ENCODE peak calls at places on chromosomes 3 and 15, in nine cellular contexts. P, R, F, W, B, O, K, H and V are unnamed samples. For H3K9me3 and H3K36me3, the result is how much of the 10 kb centered on the place peaks cover.

GRCh38 chr3:50226888-50227389 is 9.1 kb upstream of the GNAI2 start:
- DNase-seq in P (no peak), R (peak), F (no peak), W (no peak), B (no peak), O (no peak), K (peak), H (no peak), V (peak)

GRCh38 chr3:195188530-195188917 is 82.4 kb downstream of the XXYLT1 start:
- DNase-seq in P (no peak), R (no peak), F (no peak), W (no peak), B (peak), O (no peak), K (no peak), H (no peak), V (no peak)

GRCh38 chr3:72475258-72476138 is 372.7 kb downstream of the SHQ1 start:
- DNase-seq in P (no peak), R (no peak), F (no peak), W (no peak), B (no peak), O (no peak), K (no peak), H (no peak), V (no peak)

GRCh38 chr3:109234300-109234699 is 82.0 kb downstream of the DPPA2 start:
- DNase-seq in P (peak), R (no peak), F (no peak), W (no peak), B (no peak), O (peak), K (no peak), H (no peak), V (no peak)

GRCh38 chr3:10432931-10433330 is 72.5 kb downstream of the ATP2B2 start:
- DNase-seq in P (no peak), R (peak), F (no peak), W (no peak), B (peak), O (no peak), K (no peak), H (no peak), V (no peak)

GRCh38 chr15:98713585-98714001 is 65.3 kb downstream of the IGF1R start:
- DNase-seq in P (no peak), R (no peak), F (no peak), W (peak), B (no peak), O (no peak), K (no peak), H (no peak), V (peak)

GRCh38 chr3:172221550-172221949 is 182.2 kb downstream of the FNDC3B start:
- DNase-seq in P (no peak), R (no peak), F (no peak), W (no peak), B (peak), O (no peak), K (no peak), H (no peak), V (no peak)

GRCh38 chr15:72222433-72222832 is 8.6 kb downstream of the PKM start:
- DNase-seq in P (no peak), R (no peak), F (no peak), W (peak), B (no peak), O (no peak), K (no peak), H (peak), V (peak)

GRCh38 chr15:61661791-61662190 is 398.5 kb downstream of the VPS13C start:
- DNase-seq in P (no peak), R (no peak), F (no peak), W (no peak), B (no peak), O (no peak), K (no peak), H (no peak), V (peak)

GRCh38 chr3:45507820-45508317 is 86.7 kb upstream of the LIMD1 start:
- DNase-seq in P (peak), R (peak), F (no peak), W (peak), B (peak), O (peak), K (no peak), H (peak), V (peak)

GRCh38 chr3:191499307-191500125 is 38.6 kb downstream of the PYDC2 start:
- DNase-seq in P (no peak), R (peak), F (peak), W (no peak), B (peak), O (peak), K (peak), H (peak), V (peak)

GRCh38 chr3:72185549-72186484 is 400.9 kb upstream of the PROK2 start:
- DNase-seq in P (no peak), R (no peak), F (no peak), W (peak), B (peak), O (no peak), K (no peak), H (no peak), V (peak)

GRCh38 chr15:75637245-75638009 is 2.6 kb downstream of the IMP3 start:
- DNase-seq in P (no peak), R (no peak), F (no peak), W (no peak), B (no peak), O (no peak), K (no peak), H (no peak), V (no peak)

GRCh38 chr3:44348993-44349392 is 10.4 kb downstream of the TCAIM start:
- DNase-seq in P (no peak), R (no peak), F (no peak), W (no peak), B (no peak), O (no peak), K (no peak), H (no peak), V (no peak)

GRCh38 chr3:140187648-140188221 is 252.8 kb downstream of the CLSTN2 start:
- DNase-seq in P (no peak), R (no peak), F (no peak), W (no peak), B (no peak), O (no peak), K (no peak), H (no peak), V (no peak)

GRCh38 chr3:128435058-128435457 is 31.6 kb downstream of the DNAJB8 start:
- DNase-seq in P (no peak), R (no peak), F (no peak), W (no peak), B (no peak), O (peak), K (no peak), H (no peak), V (no peak)

DNA sequence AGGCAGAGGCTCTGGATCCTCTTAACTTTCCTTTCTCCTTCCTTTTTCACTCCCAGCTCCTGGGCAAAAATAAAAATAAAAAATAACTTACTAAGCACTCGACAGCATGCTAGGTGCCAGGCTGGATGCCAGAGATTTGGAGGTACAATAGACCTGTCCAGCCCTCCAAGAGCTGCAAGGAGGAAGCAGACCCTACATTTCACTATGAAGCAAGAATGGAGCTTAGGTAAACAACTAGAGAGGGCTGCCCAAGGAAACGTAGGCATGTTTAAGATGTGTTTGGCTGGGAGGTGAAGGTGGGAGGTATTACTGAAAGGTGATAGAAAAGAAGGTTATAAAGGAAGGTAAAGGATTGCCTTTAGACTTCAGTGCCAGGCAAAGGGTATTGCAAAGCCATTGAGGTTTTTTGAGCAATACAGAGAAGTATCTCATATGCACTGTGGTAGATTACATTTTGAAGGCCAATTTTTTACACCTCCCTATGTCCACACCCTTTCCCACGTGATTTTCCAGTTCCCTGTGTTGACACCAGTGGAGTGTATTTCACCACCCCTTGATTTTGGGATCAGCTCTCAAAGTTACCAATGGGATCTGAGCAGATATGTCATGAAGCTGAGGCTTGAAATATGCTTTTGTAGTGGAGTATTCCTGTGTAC is 69.1 kb downstream of the DCLK3 start:
- DNase-seq in P (no peak), R (no peak), F (no peak), W (no peak), B (no peak), O (no peak), K (no peak), H (no peak), V (no peak)
- H3K4me3 ChIP-seq in P (no peak), R (no peak), F (no peak), W (no peak), B (no peak), O (no peak), K (no peak), H (no peak), V (no peak)

DNA sequence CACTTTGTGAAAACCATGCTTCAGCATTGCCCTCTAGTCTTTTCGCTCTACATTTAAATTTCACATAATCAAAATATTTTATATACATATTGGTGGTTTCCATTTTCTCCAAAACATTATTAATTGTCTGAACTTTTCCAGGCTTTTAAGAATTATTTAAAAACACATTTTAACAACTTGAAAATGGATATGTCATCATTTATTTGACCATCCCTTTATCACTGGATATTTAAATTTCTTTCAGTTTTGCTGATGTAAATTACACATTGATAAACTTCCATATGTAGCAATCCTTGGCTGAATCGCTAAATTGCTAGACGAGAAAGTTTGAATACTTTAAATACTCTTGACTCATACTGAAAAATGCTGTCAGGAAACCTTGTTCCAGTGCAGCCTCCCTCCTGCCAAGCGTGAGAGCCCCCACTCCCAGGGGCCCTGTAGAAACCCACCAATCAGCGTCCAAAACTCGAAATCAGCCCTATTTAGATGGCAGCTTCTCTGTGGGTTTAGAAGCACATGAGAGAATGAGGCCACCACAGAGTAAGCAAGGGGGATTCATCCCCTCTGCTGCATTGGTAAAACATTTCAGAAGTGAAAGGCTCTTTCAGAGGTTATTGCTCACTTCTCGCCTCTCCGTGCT is 145.9 kb downstream of the ATP10A start:
- DNase-seq in P (no peak), R (no peak), F (no peak), W (no peak), B (peak), O (no peak), K (no peak), H (no peak), V (no peak)
- H3K9me3 ChIP-seq in P (under half), R (under half), F (under half), W (under half), B (under half), O (under half), K (under half), H (under half), V (under half)

GRCh38 chr15:30928076-30928475 is 24.4 kb downstream of the FAN1 start:
- DNase-seq in P (no peak), R (no peak), F (no peak), W (no peak), B (peak), O (no peak), K (peak), H (no peak), V (no peak)
- H3K36me3 ChIP-seq in P (half or more), R (half or more), F (under half), W (under half), B (under half), O (under half), K (under half), H (half or more), V (under half)

GRCh38 chr3:51705276-51706020 is 1.4 kb upstream of the GRM2 start:
- DNase-seq in P (no peak), R (no peak), F (peak), W (no peak), B (no peak), O (no peak), K (no peak), H (peak), V (no peak)

GRCh38 chr3:51706788-51707731 is at the start of gene GRM2:
- DNase-seq in P (peak), R (peak), F (peak), W (peak), B (peak), O (peak), K (peak), H (peak), V (no peak)

GRCh38 chr3:51703776-51704510 is 2.9 kb upstream of the GRM2 start:
- DNase-seq in P (no peak), R (no peak), F (no peak), W (no peak), B (no peak), O (peak), K (no peak), H (peak), V (no peak)

GRCh38 chr3:51704511-51704950 is 2.3 kb upstream of the GRM2 start:
- DNase-seq in P (no peak), R (no peak), F (peak), W (no peak), B (no peak), O (no peak), K (no peak), H (peak), V (no peak)

DNA sequence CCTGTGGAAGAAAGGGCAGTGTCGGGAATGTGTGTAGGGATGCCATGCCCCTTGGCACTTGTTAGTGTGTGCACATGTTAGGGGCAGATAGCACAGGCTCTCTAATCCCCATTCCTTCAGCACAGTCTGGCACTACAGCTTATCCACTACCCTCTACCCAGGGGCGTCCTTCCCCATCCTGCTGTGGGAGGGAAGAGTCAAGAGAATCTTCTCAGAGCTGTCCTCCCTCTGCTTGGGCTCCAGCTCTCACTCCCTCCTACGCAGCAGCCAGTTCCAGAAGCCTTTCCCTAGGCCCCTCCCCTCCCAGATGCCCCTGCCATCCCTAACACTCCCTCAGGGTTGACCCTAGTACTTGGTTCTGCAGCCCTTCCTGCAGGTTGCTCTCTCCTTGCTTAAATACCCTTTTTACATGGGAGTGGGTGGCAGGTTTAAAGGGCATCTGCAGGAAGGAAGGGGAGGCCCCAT is 815 bp upstream of the GRM2 start:
- DNase-seq in P (no peak), R (no peak), F (peak), W (no peak), B (no peak), O (no peak), K (no peak), H (peak), V (no peak)
- H3K4me3 ChIP-seq in P (no peak), R (no peak), F (no peak), W (no peak), B (no peak), O (no peak), K (no peak), H (no peak), V (no peak)

DNA sequence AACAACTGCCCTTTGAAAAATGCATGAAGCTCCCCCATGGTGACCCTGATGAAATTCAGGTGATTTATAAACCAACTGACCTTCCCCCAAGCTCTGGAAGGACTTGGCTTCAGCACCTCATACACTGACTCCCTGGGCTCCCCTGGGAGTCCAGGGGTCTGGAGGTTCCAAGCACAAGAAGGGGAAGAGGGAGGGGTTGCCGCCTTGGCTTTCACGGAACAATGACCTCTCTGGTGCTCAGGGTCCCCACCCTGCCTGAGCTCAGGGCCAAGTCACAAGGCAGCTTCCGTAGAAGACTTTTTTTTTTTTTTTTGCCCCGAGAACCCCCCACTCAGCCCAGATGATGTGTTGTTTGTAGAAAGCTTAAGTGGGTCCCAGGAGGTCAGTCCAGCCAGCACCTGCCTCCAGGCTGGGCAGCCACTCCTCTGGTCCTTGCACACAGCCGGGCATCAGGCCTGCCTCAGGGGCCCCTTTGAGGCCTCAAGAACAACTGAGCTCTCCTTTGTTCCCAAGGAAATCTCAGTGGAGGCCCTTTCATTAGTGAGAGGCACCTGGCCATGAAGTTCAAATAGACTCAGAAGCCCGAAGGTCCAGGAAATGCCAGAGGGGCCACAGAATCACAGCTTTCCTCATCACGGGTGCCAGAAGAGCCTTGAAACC is 14.0 kb upstream of the ALAS1 start:
- DNase-seq in P (no peak), R (no peak), F (no peak), W (no peak), B (no peak), O (no peak), K (no peak), H (peak), V (no peak)
- H3K9me3 ChIP-seq in P (under half), R (under half), F (under half), W (under half), B (under half), O (under half), K (under half), H (under half), V (under half)

GRCh38 chr3:126436826-126437717 is 38.6 kb downstream of the ZXDC start:
- DNase-seq in P (no peak), R (no peak), F (no peak), W (no peak), B (no peak), O (no peak), K (no peak), H (no peak), V (no peak)

GRCh38 chr3:126438186-126438585 is 37.5 kb downstream of the ZXDC start:
- DNase-seq in P (no peak), R (no peak), F (no peak), W (no peak), B (no peak), O (no peak), K (no peak), H (no peak), V (no peak)

GRCh38 chr3:126439968-126440708 is 35.6 kb downstream of the ZXDC start:
- DNase-seq in P (no peak), R (no peak), F (no peak), W (no peak), B (no peak), O (peak), K (no peak), H (no peak), V (no peak)

GRCh38 chr3:126439346-126439967 is 36.2 kb downstream of the ZXDC start:
- DNase-seq in P (no peak), R (no peak), F (no peak), W (no peak), B (no peak), O (no peak), K (peak), H (no peak), V (no peak)

DNA sequence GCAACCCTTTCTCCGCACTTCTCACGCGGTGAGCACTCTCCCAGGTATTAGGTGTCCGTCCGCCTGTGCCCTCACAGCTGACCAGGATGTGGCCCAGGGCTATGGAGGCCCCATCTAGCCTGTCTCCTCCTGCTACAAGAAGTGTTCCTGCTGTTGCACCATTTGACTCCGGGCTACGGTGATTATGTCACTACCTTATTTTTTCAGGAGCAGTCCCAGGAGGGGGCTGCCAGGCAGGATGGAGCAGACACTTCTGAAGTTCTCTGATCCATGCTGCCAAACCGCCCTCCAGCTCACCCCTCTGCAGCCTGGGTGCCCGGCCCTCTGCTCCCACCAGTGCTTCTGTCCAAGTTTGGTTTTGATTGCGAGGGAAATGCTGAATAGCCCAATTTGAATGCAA is 36.9 kb downstream of the ZXDC start:
- DNase-seq in P (no peak), R (no peak), F (no peak), W (no peak), B (no peak), O (no peak), K (no peak), H (no peak), V (no peak)
- H3K36me3 ChIP-seq in P (under half), R (under half), F (under half), W (under half), B (under half), O (under half), K (under half), H (half or more), V (under half)

GRCh38 chr3:107239703-107240102 is 137.5 kb upstream of the CCDC54 start:
- DNase-seq in P (no peak), R (no peak), F (no peak), W (no peak), B (no peak), O (no peak), K (no peak), H (no peak), V (no peak)
- H3K4me3 ChIP-seq in P (no peak), R (no peak), F (peak), W (no peak), B (no peak), O (peak), K (no peak), H (peak), V (peak)

GRCh38 chr15:87760915-87761314 is 495.6 kb downstream of the NTRK3 start:
- DNase-seq in P (no peak), R (no peak), F (no peak), W (no peak), B (no peak), O (no peak), K (no peak), H (no peak), V (no peak)
- H3K9me3 ChIP-seq in P (under half), R (under half), F (under half), W (under half), B (under half), O (under half), K (under half), H (under half), V (under half)

GRCh38 chr15:65599677-65600076 is 11.3 kb downstream of the INTS14 start:
- DNase-seq in P (no peak), R (no peak), F (no peak), W (no peak), B (no peak), O (no peak), K (no peak), H (no peak), V (no peak)
- H3K36me3 ChIP-seq in P (half or more), R (half or more), F (under half), W (under half), B (under half), O (under half), K (under half), H (half or more), V (half or more)